ENCODE peak calls at places on chromosomes 6 and 20, in eight cellular contexts. One of them, this sample, is unnamed.

GRCh38 chr6:46352541-46353267 is 138.5 kb downstream of the RCAN2 start:
- DNase-seq in lower lobe of right lung: no peak
- DNase-seq in sigmoid colon: no peak
- DNase-seq in NB4: peak; percentile 34
- DNase-seq in colonic mucosa: no peak
- DNase-seq in upper lobe of left lung: no peak
- DNase-seq in A673: peak; percentile 2
- DNase-seq in breast epithelium: no peak
- DNase-seq in this sample: no peak

GRCh38 chr6:108502826-108503225 is 57.9 kb upstream of the FOXO3 start:
- DNase-seq in A673: no peak
- DNase-seq in breast epithelium: no peak
- DNase-seq in NB4: peak; percentile 41
- DNase-seq in sigmoid colon: no peak
- DNase-seq in colonic mucosa: no peak
- DNase-seq in upper lobe of left lung: no peak
- DNase-seq in lower lobe of right lung: no peak
- DNase-seq in this sample: no peak

GRCh38 chr6:156729248-156729647 is 47.9 kb upstream of the ARID1B start:
- DNase-seq in A673: no peak
- DNase-seq in upper lobe of left lung: no peak
- DNase-seq in lower lobe of right lung: no peak
- DNase-seq in colonic mucosa: no peak
- DNase-seq in sigmoid colon: no peak
- DNase-seq in breast epithelium: no peak
- DNase-seq in NB4: peak; percentile 32
- DNase-seq in this sample: peak; percentile 65

GRCh38 chr20:45306431-45306982 is at the start of gene RBPJL:
- DNase-seq in A673: no peak
- DNase-seq in lower lobe of right lung: no peak
- DNase-seq in colonic mucosa: no peak
- DNase-seq in breast epithelium: no peak
- DNase-seq in sigmoid colon: no peak
- DNase-seq in NB4: peak; percentile 32
- DNase-seq in upper lobe of left lung: peak; percentile 91
- DNase-seq in this sample: no peak

GRCh38 chr6:44576132-44576601 is 188.7 kb downstream of the CDC5L start:
- DNase-seq in upper lobe of left lung: no peak
- DNase-seq in breast epithelium: no peak
- DNase-seq in A673: no peak
- DNase-seq in sigmoid colon: no peak
- DNase-seq in NB4: no peak
- DNase-seq in lower lobe of right lung: no peak
- DNase-seq in colonic mucosa: peak; percentile 4
- DNase-seq in this sample: peak; percentile 1

GRCh38 chr6:169939554-169940164 is 188.2 kb downstream of the ERMARD start:
- DNase-seq in sigmoid colon: no peak
- DNase-seq in NB4: no peak
- DNase-seq in upper lobe of left lung: peak; percentile 67
- DNase-seq in colonic mucosa: no peak
- DNase-seq in lower lobe of right lung: no peak
- DNase-seq in breast epithelium: no peak
- DNase-seq in A673: no peak
- DNase-seq in this sample: no peak

GRCh38 chr20:54061106-54061881 is 9.1 kb downstream of the BCAS1 start:
- DNase-seq in colonic mucosa: no peak
- DNase-seq in sigmoid colon: no peak
- DNase-seq in A673: no peak
- DNase-seq in upper lobe of left lung: no peak
- DNase-seq in breast epithelium: no peak
- DNase-seq in lower lobe of right lung: no peak
- DNase-seq in NB4: no peak
- DNase-seq in this sample: no peak

GRCh38 chr6:21922086-21922485 is 328.5 kb downstream of the SOX4 start:
- DNase-seq in breast epithelium: no peak
- DNase-seq in sigmoid colon: no peak
- DNase-seq in A673: no peak
- DNase-seq in lower lobe of right lung: no peak
- DNase-seq in upper lobe of left lung: no peak
- DNase-seq in colonic mucosa: no peak
- DNase-seq in NB4: no peak
- DNase-seq in this sample: peak; percentile 22

GRCh38 chr6:7974932-7975763 is 64.6 kb upstream of the TXNDC5 start:
- DNase-seq in lower lobe of right lung: peak; percentile 59
- DNase-seq in upper lobe of left lung: no peak
- DNase-seq in NB4: peak; percentile 76
- DNase-seq in sigmoid colon: peak; percentile 89
- DNase-seq in breast epithelium: peak; percentile 80
- DNase-seq in A673: no peak
- DNase-seq in colonic mucosa: peak; percentile 82
- DNase-seq in this sample: peak; percentile 87

GRCh38 chr6:390914-391558 is 516 bp upstream of the IRF4 start:
- DNase-seq in sigmoid colon: no peak
- DNase-seq in A673: peak; percentile 55
- DNase-seq in colonic mucosa: no peak
- DNase-seq in lower lobe of right lung: no peak
- DNase-seq in upper lobe of left lung: no peak
- DNase-seq in breast epithelium: no peak
- DNase-seq in NB4: peak; percentile 30
- DNase-seq in this sample: peak; percentile 28

GRCh38 chr6:391559-392440 is at the start of gene IRF4:
- DNase-seq in breast epithelium: no peak
- DNase-seq in NB4: no peak
- DNase-seq in A673: no peak
- DNase-seq in upper lobe of left lung: peak; percentile 89
- DNase-seq in colonic mucosa: peak; percentile 36
- DNase-seq in sigmoid colon: no peak
- DNase-seq in lower lobe of right lung: no peak
- DNase-seq in this sample: no peak

GRCh38 chr6:388202-388903 is 3.2 kb upstream of the IRF4 start:
- DNase-seq in colonic mucosa: no peak
- DNase-seq in lower lobe of right lung: no peak
- DNase-seq in breast epithelium: no peak
- DNase-seq in A673: no peak
- DNase-seq in sigmoid colon: no peak
- DNase-seq in NB4: peak; percentile 73
- DNase-seq in upper lobe of left lung: no peak
- DNase-seq in this sample: no peak

GRCh38 chr6:389143-389542 is 2.4 kb upstream of the IRF4 start:
- DNase-seq in colonic mucosa: no peak
- DNase-seq in breast epithelium: no peak
- DNase-seq in lower lobe of right lung: no peak
- DNase-seq in sigmoid colon: no peak
- DNase-seq in A673: no peak
- DNase-seq in upper lobe of left lung: no peak
- DNase-seq in NB4: no peak
- DNase-seq in this sample: no peak

DNA sequence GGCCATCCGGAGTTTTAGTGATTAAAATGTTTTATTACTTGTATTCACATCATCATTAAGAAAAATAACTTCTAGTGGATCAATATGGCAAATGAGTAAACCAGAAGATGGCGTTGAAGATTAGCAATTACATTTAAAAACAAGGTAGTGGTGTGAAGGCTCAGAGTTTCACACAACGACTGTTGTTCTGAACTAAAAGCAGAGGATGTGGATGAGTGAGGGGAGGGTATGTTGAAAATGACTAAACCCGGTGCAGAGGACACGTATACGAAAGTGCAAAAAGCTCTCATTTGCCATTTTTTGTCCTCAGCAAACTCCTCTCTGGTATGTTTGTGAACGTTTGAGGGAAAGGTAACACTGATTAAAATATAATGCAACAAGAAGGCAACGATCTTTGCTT is 1.9 kb upstream of the IRF4 start:
- DNase-seq in upper lobe of left lung: no peak
- DNase-seq in breast epithelium: no peak
- DNase-seq in sigmoid colon: no peak
- DNase-seq in NB4: no peak
- DNase-seq in colonic mucosa: no peak
- DNase-seq in A673: no peak
- DNase-seq in lower lobe of right lung: no peak
- DNase-seq in this sample: no peak
- TF ChIP-seq CTCF in upper lobe of left lung: no peak
- TF ChIP-seq CTCF in breast epithelium: no peak
- TF ChIP-seq CTCF in sigmoid colon: no peak
- TF ChIP-seq CTCF in NB4: no peak
- TF ChIP-seq CTCF in colonic mucosa: no peak
- TF ChIP-seq CTCF in A673: no peak
- TF ChIP-seq CTCF in lower lobe of right lung: no peak
- TF ChIP-seq CTCF in this sample: no peak

DNA sequence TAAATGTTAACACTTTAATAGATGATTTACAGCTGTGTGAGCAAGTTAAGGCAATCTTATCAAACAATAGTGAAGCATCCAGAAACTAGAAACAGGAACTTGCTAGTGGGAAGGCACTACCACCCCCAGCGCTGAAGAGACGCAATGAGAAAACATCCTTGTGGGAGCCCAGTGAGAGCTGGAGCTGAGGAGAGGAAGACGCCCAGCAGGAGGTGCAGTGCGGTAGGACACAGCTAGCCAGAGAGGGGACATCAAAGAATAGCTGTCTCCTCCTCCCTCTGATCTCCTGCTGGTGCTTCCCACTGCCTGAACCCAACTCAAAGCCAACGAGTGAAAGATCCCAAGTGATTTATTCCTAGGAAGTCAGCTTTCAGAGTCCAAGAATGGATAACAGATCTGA is 140.3 kb downstream of the COL12A1 start:
- DNase-seq in breast epithelium: no peak
- DNase-seq in upper lobe of left lung: no peak
- DNase-seq in lower lobe of right lung: no peak
- DNase-seq in sigmoid colon: no peak
- DNase-seq in colonic mucosa: no peak
- DNase-seq in A673: peak; percentile 95
- DNase-seq in NB4: peak; percentile 43
- DNase-seq in this sample: no peak
- TF ChIP-seq CTCF in breast epithelium: no peak
- TF ChIP-seq CTCF in upper lobe of left lung: no peak
- TF ChIP-seq CTCF in lower lobe of right lung: no peak
- TF ChIP-seq CTCF in sigmoid colon: no peak
- TF ChIP-seq CTCF in colonic mucosa: no peak
- TF ChIP-seq CTCF in A673: peak; percentile 44
- TF ChIP-seq CTCF in NB4: no peak
- TF ChIP-seq CTCF in this sample: peak; percentile 26

GRCh38 chr6:42783177-42783875 is 1.5 kb downstream of the BICRAL start:
- DNase-seq in breast epithelium: peak; percentile 80
- DNase-seq in colonic mucosa: peak; percentile 70
- DNase-seq in A673: peak; percentile 84
- DNase-seq in NB4: peak; percentile 77
- DNase-seq in sigmoid colon: peak; percentile 88
- DNase-seq in upper lobe of left lung: peak; percentile 97
- DNase-seq in lower lobe of right lung: peak; percentile 84
- DNase-seq in this sample: peak; percentile 33

GRCh38 chr6:42781811-42782688 is at the start of gene BICRAL:
- DNase-seq in NB4: peak; percentile 83
- DNase-seq in breast epithelium: no peak
- DNase-seq in sigmoid colon: peak; percentile 74
- DNase-seq in colonic mucosa: peak; percentile 62
- DNase-seq in A673: peak; percentile 81
- DNase-seq in upper lobe of left lung: peak; percentile 92
- DNase-seq in lower lobe of right lung: peak; percentile 68
- DNase-seq in this sample: peak; percentile 73

GRCh38 chr6:42781546-42781810 is 374 bp upstream of the BICRAL start:
- DNase-seq in upper lobe of left lung: no peak
- DNase-seq in breast epithelium: no peak
- DNase-seq in sigmoid colon: no peak
- DNase-seq in colonic mucosa: no peak
- DNase-seq in NB4: peak; percentile 41
- DNase-seq in A673: peak; percentile 23
- DNase-seq in lower lobe of right lung: no peak
- DNase-seq in this sample: no peak

GRCh38 chr6:42783876-42784738 is 2.3 kb downstream of the BICRAL start:
- DNase-seq in NB4: no peak
- DNase-seq in A673: peak; percentile 18
- DNase-seq in sigmoid colon: no peak
- DNase-seq in colonic mucosa: no peak
- DNase-seq in breast epithelium: no peak
- DNase-seq in lower lobe of right lung: no peak
- DNase-seq in upper lobe of left lung: no peak
- DNase-seq in this sample: no peak

DNA sequence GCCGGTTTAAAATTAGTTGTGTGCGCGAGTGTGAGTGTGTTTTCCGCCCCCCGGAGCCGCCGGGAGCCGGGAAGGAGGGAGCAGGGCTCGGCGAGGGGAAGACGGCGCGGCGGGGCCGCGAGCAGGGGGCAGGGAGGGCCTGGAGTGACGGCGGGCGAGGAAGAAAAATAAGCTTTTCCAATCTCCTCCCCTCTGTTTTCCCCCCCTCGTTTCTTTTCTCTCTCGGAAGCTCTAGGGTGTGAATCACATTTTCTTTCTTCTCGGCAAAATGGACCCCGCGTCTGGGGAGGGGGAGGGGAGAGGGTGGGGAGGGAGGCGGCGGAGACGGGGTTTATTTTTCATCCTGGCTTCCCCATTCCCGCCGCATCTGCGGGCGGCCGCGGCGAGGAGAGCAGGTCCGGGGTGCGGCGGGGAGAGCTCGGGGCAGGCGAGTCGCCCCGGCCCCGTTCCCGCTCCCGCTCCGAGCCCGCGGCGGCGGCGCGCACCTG is 881 bp downstream of the BICRAL start:
- DNase-seq in upper lobe of left lung: peak; percentile 95
- DNase-seq in lower lobe of right lung: peak; percentile 77
- DNase-seq in colonic mucosa: peak; percentile 80
- DNase-seq in NB4: peak; percentile 91
- DNase-seq in A673: peak; percentile 89
- DNase-seq in sigmoid colon: peak; percentile 90
- DNase-seq in breast epithelium: peak; percentile 69
- DNase-seq in this sample: peak; percentile 86
- TF ChIP-seq CTCF in upper lobe of left lung: no peak
- TF ChIP-seq CTCF in lower lobe of right lung: no peak
- TF ChIP-seq CTCF in colonic mucosa: no peak
- TF ChIP-seq CTCF in NB4: no peak
- TF ChIP-seq CTCF in A673: no peak
- TF ChIP-seq CTCF in sigmoid colon: no peak
- TF ChIP-seq CTCF in breast epithelium: no peak
- TF ChIP-seq CTCF in this sample: no peak

DNA sequence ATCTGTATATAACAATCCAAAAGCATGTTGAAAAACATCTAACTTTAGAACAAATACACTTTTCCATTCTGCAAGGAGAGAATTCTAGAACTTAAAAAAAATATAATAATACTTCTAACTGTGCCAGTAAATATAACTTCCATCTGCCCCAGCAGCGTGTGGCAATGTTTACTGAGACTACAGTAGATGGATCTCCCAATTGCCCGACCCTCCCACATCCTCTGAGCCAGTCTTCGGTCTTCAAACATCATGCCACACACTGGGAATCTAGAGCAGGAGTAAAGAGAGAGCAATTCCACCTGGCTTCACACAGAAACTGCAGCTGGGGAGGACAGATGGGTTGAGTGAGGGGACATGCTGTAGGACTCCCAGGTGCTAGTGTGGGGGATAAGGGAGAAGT is 121.3 kb upstream of the NHSL1 start:
- DNase-seq in upper lobe of left lung: no peak
- DNase-seq in A673: no peak
- DNase-seq in lower lobe of right lung: no peak
- DNase-seq in NB4: no peak
- DNase-seq in breast epithelium: no peak
- DNase-seq in colonic mucosa: no peak
- DNase-seq in sigmoid colon: no peak
- DNase-seq in this sample: no peak
- TF ChIP-seq CTCF in upper lobe of left lung: no peak
- TF ChIP-seq CTCF in A673: no peak
- TF ChIP-seq CTCF in lower lobe of right lung: no peak
- TF ChIP-seq CTCF in NB4: no peak
- TF ChIP-seq CTCF in breast epithelium: no peak
- TF ChIP-seq CTCF in colonic mucosa: no peak
- TF ChIP-seq CTCF in sigmoid colon: no peak
- TF ChIP-seq CTCF in this sample: no peak

GRCh38 chr6:99334526-99335127 is 14.8 kb downstream of the FAXC start:
- DNase-seq in lower lobe of right lung: no peak
- DNase-seq in breast epithelium: no peak
- DNase-seq in sigmoid colon: no peak
- DNase-seq in colonic mucosa: peak; percentile 22
- DNase-seq in A673: peak; percentile 74
- DNase-seq in upper lobe of left lung: no peak
- DNase-seq in NB4: peak; percentile 69
- DNase-seq in this sample: peak; percentile 60
- TF ChIP-seq CTCF in lower lobe of right lung: peak; percentile 32
- TF ChIP-seq CTCF in breast epithelium: peak; percentile 29
- TF ChIP-seq CTCF in sigmoid colon: peak; percentile 54
- TF ChIP-seq CTCF in colonic mucosa: no peak
- TF ChIP-seq CTCF in A673: peak; percentile 72
- TF ChIP-seq CTCF in upper lobe of left lung: peak; percentile 44
- TF ChIP-seq CTCF in NB4: peak; percentile 75
- TF ChIP-seq CTCF in this sample: peak; percentile 80